ENCODE peak calls at places on chromosomes 2 and 18, in four cellular contexts. L, A, F and M are unnamed samples.

GRCh38 chr2:134774074-134774742 is 55.4 kb upstream of the TMEM163 start:
- DNase-seq in L (no peak), A (no peak), F (no peak), M (no peak)

GRCh38 chr2:95281071-95281470 is 6.8 kb downstream of the PROM2 start:
- DNase-seq in L (no peak), A (no peak), F (no peak), M (no peak)

GRCh38 chr2:72893594-72894319 is 6.5 kb downstream of the SPR start:
- DNase-seq in L (no peak), A (no peak), F (peak), M (peak)

GRCh38 chr2:220219371-220219770 is 591.9 kb downstream of the SLC4A3 start:
- DNase-seq in L (no peak), A (no peak), F (no peak), M (no peak)

GRCh38 chr2:66872926-66873714 is 438.2 kb downstream of the MEIS1 start:
- DNase-seq in L (no peak), A (no peak), F (no peak), M (no peak)

GRCh38 chr2:75065402-75066008 is 107.1 kb downstream of the POLE4 start:
- DNase-seq in L (no peak), A (no peak), F (no peak), M (no peak)

GRCh38 chr2:144518744-144519596 is 949 bp downstream of the ZEB2 start:
- DNase-seq in L (no peak), A (no peak), F (no peak), M (no peak)

GRCh38 chr2:94874277-94874997 is 3.2 kb downstream of the TEKT4 start:
- DNase-seq in L (peak), A (peak), F (no peak), M (no peak)

GRCh38 chr18:58997811-58998337 is 133.2 kb downstream of the ZNF532 start:
- DNase-seq in L (no peak), A (no peak), F (no peak), M (no peak)

GRCh38 chr2:88006912-88007439 is 9.4 kb downstream of the RNU2-63P start:
- DNase-seq in L (no peak), A (no peak), F (no peak), M (no peak)

GRCh38 chr2:196239622-196240587 is 68.5 kb upstream of the STK17B start:
- DNase-seq in L (peak), A (no peak), F (peak), M (no peak)

GRCh38 chr18:10234912-10235439 is 219.5 kb upstream of the APCDD1 start:
- DNase-seq in L (no peak), A (no peak), F (no peak), M (no peak)

GRCh38 chr2:109435866-109436634 is 177.7 kb downstream of the SEPTIN10 start:
- DNase-seq in L (peak), A (no peak), F (peak), M (no peak)

GRCh38 chr2:43488737-43489136 is 107.1 kb downstream of the THADA start:
- DNase-seq in L (no peak), A (no peak), F (no peak), M (no peak)

GRCh38 chr2:124607679-124608078 is 582.6 kb downstream of the CNTNAP5 start:
- DNase-seq in L (no peak), A (no peak), F (no peak), M (no peak)

GRCh38 chr2:126571403-126571802 is 84.6 kb upstream of the GYPC start:
- DNase-seq in L (no peak), A (no peak), F (no peak), M (no peak)

GRCh38 chr2:236257575-236257974 is 6.6 kb downstream of the ASB18 start:
- DNase-seq in L (no peak), A (no peak), F (no peak), M (no peak)

GRCh38 chr2:23905155-23905554 is 21.8 kb downstream of the ATAD2B start:
- DNase-seq in L (no peak), A (no peak), F (no peak), M (no peak)

GRCh38 chr18:55863876-55864275 is 275.9 kb upstream of the TCF4 start:
- DNase-seq in L (no peak), A (no peak), F (peak), M (no peak)

GRCh38 chr2:18245375-18245774 is 315.1 kb downstream of the RDH14 start:
- DNase-seq in L (no peak), A (no peak), F (no peak), M (no peak)

GRCh38 chr2:50135841-50136240 is 896.1 kb downstream of the NRXN1 start:
- DNase-seq in L (no peak), A (no peak), F (no peak), M (no peak)

GRCh38 chr2:226971029-226971584 is 135.3 kb downstream of the RHBDD1 start:
- DNase-seq in L (no peak), A (no peak), F (no peak), M (no peak)

GRCh38 chr2:7572460-7572859 is 655.2 kb downstream of the RNF144A start:
- DNase-seq in L (no peak), A (no peak), F (no peak), M (no peak)

GRCh38 chr2:180077295-180077906 is 70.3 kb upstream of the CWC22 start:
- DNase-seq in L (no peak), A (no peak), F (no peak), M (no peak)

GRCh38 chr18:49648326-49648725 is 86.5 kb downstream of the LIPG start:
- DNase-seq in L (no peak), A (no peak), F (no peak), M (no peak)

GRCh38 chr2:108612153-108612513 is 77.9 kb downstream of the LIMS1 start:
- DNase-seq in L (no peak), A (no peak), F (no peak), M (no peak)

GRCh38 chr2:32772623-32773221 is 144.9 kb downstream of the TTC27 start:
- DNase-seq in L (no peak), A (no peak), F (no peak), M (no peak)

GRCh38 chr18:41073372-41073954 is 881.6 kb upstream of the PIK3C3 start:
- DNase-seq in L (no peak), A (no peak), F (no peak), M (no peak)

GRCh38 chr2:179195146-179195545 is 69.5 kb downstream of the SESTD1 start:
- DNase-seq in L (no peak), A (no peak), F (no peak), M (no peak)

GRCh38 chr18:48136051-48136543 is 205.6 kb upstream of the SMAD2 start:
- DNase-seq in L (peak), A (no peak), F (peak), M (peak)

GRCh38 chr2:42651057-42651456 is 82.6 kb downstream of the MTA3 start:
- DNase-seq in L (no peak), A (no peak), F (no peak), M (no peak)

GRCh38 chr2:74915743-74916142 is 42.7 kb upstream of the POLE4 start:
- DNase-seq in L (no peak), A (no peak), F (no peak), M (no peak)

GRCh38 chr2:197675711-197676188 is 363 bp upstream of the RFTN2 start:
- DNase-seq in L (no peak), A (no peak), F (no peak), M (no peak)

GRCh38 chr2:205763708-205764501 is 81.6 kb downstream of the NRP2 start:
- DNase-seq in L (peak), A (no peak), F (peak), M (peak)

GRCh38 chr2:230664128-230664527 is 48.5 kb upstream of the CAB39 start:
- DNase-seq in L (no peak), A (no peak), F (peak), M (no peak)

GRCh38 chr18:10715791-10716190 is 190.0 kb downstream of the NAPG start:
- DNase-seq in L (peak), A (no peak), F (no peak), M (no peak)

GRCh38 chr2:230075988-230076631 is 7.4 kb upstream of the SLC16A14 start:
- DNase-seq in L (no peak), A (no peak), F (no peak), M (no peak)